ENCODE peak calls at places on chromosomes 11 and 22, in ten cellular contexts. S, M, G, U, R, K, F, Y, B and D are unnamed samples.

GRCh38 chr22:27420817-27421361 is 380.7 kb downstream of the MN1 start:
- DNase-seq in F (peak; percentile 62), Y (peak; percentile 60), K (no peak), B (no peak), R (peak; percentile 85), S (peak; percentile 93), G (no peak), M (peak; percentile 63), U (peak; percentile 98), D (peak; percentile 79)

GRCh38 chr11:125274774-125275173 is 110.2 kb downstream of the PKNOX2 start:
- DNase-seq in S (no peak), F (no peak), K (no peak), Y (no peak), G (no peak), U (no peak), B (no peak), R (no peak), M (no peak), D (no peak)

GRCh38 chr11:33779849-33780528 is 5.7 kb upstream of the FBXO3 start:
- DNase-seq in G (no peak), U (peak; percentile 83), K (no peak), B (peak; percentile 73), S (peak; percentile 77), Y (peak; percentile 34), M (no peak), F (no peak), R (no peak), D (no peak)

GRCh38 chr22:30790366-30790765 is 95.7 kb downstream of the OSBP2 start:
- DNase-seq in S (peak; percentile 10), F (no peak), U (no peak), M (no peak), G (no peak), B (no peak), K (no peak), R (no peak), Y (no peak), D (no peak)

GRCh38 chr11:28107331-28107725 is 628 bp downstream of the KIF18A start:
- DNase-seq in S (peak; percentile 31), R (no peak), Y (no peak), U (no peak), G (peak; percentile 23), M (no peak), F (no peak), B (peak; percentile 38), K (no peak), D (no peak)

GRCh38 chr11:111541209-111542061 is 915 bp downstream of the LAYN start:
- DNase-seq in U (peak; percentile 82), Y (peak; percentile 54), S (peak; percentile 74), R (peak; percentile 68), F (no peak), B (peak; percentile 36), K (peak; percentile 60), M (peak; percentile 56), G (peak; percentile 78), D (peak; percentile 77)

GRCh38 chr22:25564979-25565677 is 653 bp downstream of the GRK3 start:
- DNase-seq in B (no peak), S (no peak), U (no peak), G (peak; percentile 91), Y (no peak), K (peak; percentile 46), R (peak; percentile 67), F (no peak), M (no peak), D (no peak)

GRCh38 chr22:25027959-25028840 is 75.7 kb downstream of the KIAA1671 start:
- DNase-seq in Y (peak; percentile 24), F (no peak), G (peak; percentile 81), K (no peak), S (no peak), B (peak; percentile 65), U (peak; percentile 22), M (no peak), R (no peak), D (no peak)

GRCh38 chr11:104090767-104091166 is 54.3 kb downstream of the DDI1 start:
- DNase-seq in U (no peak), G (no peak), R (no peak), Y (no peak), M (no peak), S (no peak), B (no peak), K (no peak), F (no peak), D (no peak)

GRCh38 chr11:80519591-80520258 is 1078.9 kb upstream of the TENM4 start:
- DNase-seq in K (no peak), M (no peak), B (no peak), F (peak; percentile 10), S (no peak), G (no peak), Y (no peak), U (no peak), R (no peak), D (no peak)

GRCh38 chr11:67634366-67635230 is 4.9 kb upstream of the NUDT8 start:
- DNase-seq in G (no peak), K (no peak), M (no peak), R (peak; percentile 54), B (no peak), F (no peak), Y (no peak), S (no peak), U (no peak), D (no peak)

DNA sequence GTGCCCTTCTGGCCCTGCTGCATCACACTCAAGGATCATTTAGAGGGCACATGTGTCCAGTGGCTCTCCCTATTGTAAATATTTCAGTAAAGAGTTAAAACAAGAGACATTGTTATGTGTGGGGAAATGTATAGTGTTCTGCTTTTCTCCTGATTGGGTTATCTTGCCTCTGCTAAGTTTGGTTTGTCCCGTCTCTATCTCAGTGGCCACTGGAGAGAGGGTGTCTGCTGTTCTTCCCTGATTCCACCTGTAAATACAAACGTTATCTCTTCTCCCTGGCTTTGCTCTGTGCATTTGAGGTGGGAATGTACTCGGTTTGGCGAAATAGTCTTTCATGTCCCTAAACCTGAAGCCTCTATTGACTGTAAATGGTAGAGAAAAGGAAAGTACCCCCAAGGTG is 6.3 kb downstream of the MIEF1 start:
- DNase-seq in B (no peak), R (no peak), S (no peak), U (no peak), Y (no peak), F (no peak), G (no peak), M (no peak), K (no peak), D (no peak)
- TF ChIP-seq CTCF in B (no peak), R (no peak), S (no peak), U (no peak), Y (no peak), F (no peak), G (no peak), M (no peak), K (no peak), D (no peak)

GRCh38 chr22:20407829-20408228 is 13.9 kb downstream of the ZNF74 start:
- DNase-seq in S (no peak), R (no peak), F (no peak), M (no peak), U (no peak), G (no peak), Y (no peak), B (no peak), K (no peak), D (no peak)
- H3K4me3 ChIP-seq in S (no peak overlapping the region), R (no peak overlapping the region), F (no peak overlapping the region), M (no peak overlapping the region), U (no peak overlapping the region), G (no peak overlapping the region), Y (no peak overlapping the region), B (no peak overlapping the region), K (no peak overlapping the region), D (no peak overlapping the region)

DNA sequence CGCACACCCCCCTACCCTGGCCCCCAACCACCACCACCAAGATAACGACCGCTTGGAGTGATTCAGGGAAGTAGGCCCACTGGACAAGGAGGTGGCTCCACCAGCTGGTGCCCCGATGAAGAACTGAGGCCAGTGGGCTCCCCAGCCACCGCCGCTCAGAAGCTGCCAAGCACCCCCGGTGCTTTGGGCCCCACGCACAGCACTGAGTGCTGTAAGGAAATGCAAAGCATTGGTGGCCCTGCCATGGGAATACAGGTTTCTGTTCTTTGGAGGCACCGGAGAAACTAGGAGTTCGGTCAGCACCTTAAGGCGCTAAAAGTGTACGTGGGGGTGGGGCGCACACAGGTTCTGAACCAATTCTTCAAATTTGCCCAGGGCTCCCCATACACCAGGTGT is 664 bp upstream of the PRSS23 start:
- DNase-seq in G (peak; percentile 41), B (peak; percentile 41), Y (no peak), M (no peak), K (peak; percentile 45), R (no peak), F (no peak), S (no peak), U (no peak), D (no peak)
- TF ChIP-seq CTCF in G (peak; percentile 59), B (peak; percentile 17), Y (no peak), M (no peak), K (peak; percentile 23), R (no peak), F (peak; percentile 19), S (no peak), U (peak; percentile 33), D (no peak)

GRCh38 chr22:37020192-37020479 is 594 bp downstream of the MPST start:
- DNase-seq in Y (peak; percentile 51), U (peak; percentile 50), F (no peak), G (no peak), M (no peak), B (peak; percentile 42), R (no peak), S (peak; percentile 63), K (no peak), D (no peak)

GRCh38 chr22:37017356-37017755 is 1.9 kb downstream of the TST start:
- DNase-seq in Y (no peak), S (no peak), M (no peak), G (no peak), F (no peak), B (no peak), R (no peak), K (no peak), U (no peak), D (no peak)

GRCh38 chr22:37019309-37020191 is at the start of the genes MPST and TST:
- DNase-seq in K (peak; percentile 87), B (peak; percentile 91), R (peak; percentile 91), M (no peak), F (no peak), S (peak; percentile 43), Y (peak; percentile 76), G (peak; percentile 79), U (peak; percentile 64), D (no peak)

GRCh38 chr22:37018815-37019308 is 385 bp downstream of the TST start:
- DNase-seq in K (peak; percentile 68), G (peak; percentile 70), R (peak; percentile 82), F (no peak), B (peak; percentile 61), S (peak; percentile 41), U (peak; percentile 52), Y (peak; percentile 88), M (no peak), D (no peak)

DNA sequence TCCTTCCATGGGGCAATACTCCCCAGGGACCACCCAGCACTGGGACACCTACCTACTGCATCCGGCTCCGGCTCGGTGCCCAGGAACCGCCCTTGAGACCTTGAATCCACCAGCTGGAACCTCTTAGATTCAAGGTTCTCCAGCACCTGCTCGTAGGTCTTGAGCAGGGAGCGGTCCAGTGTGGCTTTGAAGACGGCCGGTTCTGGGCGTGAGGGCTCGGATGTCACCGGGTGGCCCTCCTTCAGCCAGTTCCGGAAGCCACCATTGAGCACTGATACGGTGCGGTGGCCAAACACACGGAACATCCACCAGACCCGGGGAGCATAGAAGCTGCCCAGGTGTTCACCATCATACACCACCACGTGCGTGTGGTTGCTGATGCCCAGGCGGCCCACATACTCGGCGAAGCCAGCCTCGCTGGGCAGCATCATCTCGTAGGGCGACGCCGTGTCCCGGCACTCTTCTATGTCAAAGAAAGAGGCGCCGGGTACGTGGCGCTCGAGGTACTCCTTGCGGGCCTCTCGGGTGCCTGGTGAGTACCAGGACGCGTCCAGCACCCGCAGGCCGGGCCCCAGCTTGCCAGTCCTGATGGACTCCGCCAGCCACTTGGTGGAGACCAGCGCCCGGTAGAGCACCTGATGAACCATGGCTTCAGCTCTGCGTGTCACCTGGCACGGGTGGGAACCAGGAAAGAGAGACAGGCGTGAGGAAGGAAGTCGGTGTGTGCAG is 997 bp downstream of the TST start:
- DNase-seq in B (no peak), R (no peak), Y (no peak), F (no peak), G (peak; percentile 49), S (no peak), U (peak; percentile 5), M (no peak), K (no peak), D (no peak)
- H3K4me3 ChIP-seq in B (peak overlapping the region; percentile 53), R (peak overlapping the region; percentile 66), Y (peak overlapping the region; percentile 86), F (peak overlapping the region; percentile 84), G (peak overlapping the region; percentile 75), S (peak overlapping the region; percentile 63), U (peak overlapping the region; percentile 62), M (peak overlapping the region; percentile 70), K (peak overlapping the region; percentile 74), D (peak overlapping the region; percentile 82)